ENCODE peak calls at places on chromosomes 11 and 22, in nine cellular contexts. One of them, this sample, is unnamed.

GRCh38 chr22:47837703-47838102 is 1075.3 kb downstream of the TBC1D22A start:
- DNase-seq in bronchial epithelial cell: peak; percentile 3
- DNase-seq in NCI-H460: peak; percentile 14
- DNase-seq in adrenal gland: no peak
- DNase-seq in NCI-H1436: peak; percentile 6
- DNase-seq in stimulated activated CD8-positive, alpha-beta memory T cell treated with anti-CD3 and anti-CD28 coated beads, Interleukin-15, amount 100 ng/mL, for 24 hours: no peak
- DNase-seq in occipital lobe: no peak
- DNase-seq in GM13976: no peak
- DNase-seq in ACHN: no peak
- DNase-seq in this sample: no peak

GRCh38 chr11:2928605-2929510 is at the start of gene PHLDA2:
- DNase-seq in NCI-H460: peak; percentile 28
- DNase-seq in GM13976: peak; percentile 77
- DNase-seq in ACHN: peak; percentile 55
- DNase-seq in occipital lobe: no peak
- DNase-seq in adrenal gland: peak; percentile 56
- DNase-seq in NCI-H1436: no peak
- DNase-seq in bronchial epithelial cell: peak; percentile 56
- DNase-seq in stimulated activated CD8-positive, alpha-beta memory T cell treated with anti-CD3 and anti-CD28 coated beads, Interleukin-15, amount 100 ng/mL, for 24 hours: no peak
- DNase-seq in this sample: peak; percentile 42

GRCh38 chr11:72962084-72962483 is 147.9 kb downstream of the ATG16L2 start:
- DNase-seq in NCI-H1436: no peak
- DNase-seq in NCI-H460: peak; percentile 61
- DNase-seq in bronchial epithelial cell: peak; percentile 26
- DNase-seq in stimulated activated CD8-positive, alpha-beta memory T cell treated with anti-CD3 and anti-CD28 coated beads, Interleukin-15, amount 100 ng/mL, for 24 hours: no peak
- DNase-seq in ACHN: no peak
- DNase-seq in occipital lobe: no peak
- DNase-seq in GM13976: no peak
- DNase-seq in adrenal gland: no peak
- DNase-seq in this sample: no peak

GRCh38 chr22:29258407-29259252 is 9.2 kb downstream of the RHBDD3 start:
- DNase-seq in bronchial epithelial cell: no peak
- DNase-seq in ACHN: no peak
- DNase-seq in adrenal gland: no peak
- DNase-seq in NCI-H460: no peak
- DNase-seq in occipital lobe: no peak
- DNase-seq in NCI-H1436: no peak
- DNase-seq in stimulated activated CD8-positive, alpha-beta memory T cell treated with anti-CD3 and anti-CD28 coated beads, Interleukin-15, amount 100 ng/mL, for 24 hours: no peak
- DNase-seq in GM13976: no peak
- DNase-seq in this sample: no peak

GRCh38 chr11:78022397-78023396 is at the start of gene KCTD14:
- DNase-seq in GM13976: no peak
- DNase-seq in bronchial epithelial cell: no peak
- DNase-seq in stimulated activated CD8-positive, alpha-beta memory T cell treated with anti-CD3 and anti-CD28 coated beads, Interleukin-15, amount 100 ng/mL, for 24 hours: no peak
- DNase-seq in adrenal gland: peak; percentile 77
- DNase-seq in occipital lobe: no peak
- DNase-seq in ACHN: peak; percentile 62
- DNase-seq in NCI-H460: no peak
- DNase-seq in NCI-H1436: peak; percentile 19
- DNase-seq in this sample: peak; percentile 43

GRCh38 chr11:68750197-68750987 is 928 bp downstream of the TESMIN start:
- DNase-seq in NCI-H460: no peak
- DNase-seq in occipital lobe: no peak
- DNase-seq in GM13976: peak; percentile 45
- DNase-seq in stimulated activated CD8-positive, alpha-beta memory T cell treated with anti-CD3 and anti-CD28 coated beads, Interleukin-15, amount 100 ng/mL, for 24 hours: no peak
- DNase-seq in bronchial epithelial cell: no peak
- DNase-seq in NCI-H1436: no peak
- DNase-seq in adrenal gland: no peak
- DNase-seq in ACHN: no peak
- DNase-seq in this sample: no peak

GRCh38 chr22:24559471-24559870 is 3.7 kb downstream of the SNRPD3 start:
- DNase-seq in GM13976: no peak
- DNase-seq in NCI-H1436: no peak
- DNase-seq in NCI-H460: no peak
- DNase-seq in bronchial epithelial cell: no peak
- DNase-seq in ACHN: no peak
- DNase-seq in stimulated activated CD8-positive, alpha-beta memory T cell treated with anti-CD3 and anti-CD28 coated beads, Interleukin-15, amount 100 ng/mL, for 24 hours: no peak
- DNase-seq in occipital lobe: no peak
- DNase-seq in adrenal gland: no peak
- DNase-seq in this sample: no peak

GRCh38 chr11:30889116-30889765 is 303.1 kb upstream of the MPPED2 start:
- DNase-seq in NCI-H1436: no peak
- DNase-seq in stimulated activated CD8-positive, alpha-beta memory T cell treated with anti-CD3 and anti-CD28 coated beads, Interleukin-15, amount 100 ng/mL, for 24 hours: no peak
- DNase-seq in occipital lobe: no peak
- DNase-seq in bronchial epithelial cell: peak; percentile 17
- DNase-seq in GM13976: no peak
- DNase-seq in NCI-H460: no peak
- DNase-seq in adrenal gland: no peak
- DNase-seq in ACHN: no peak
- DNase-seq in this sample: no peak

GRCh38 chr11:1471736-1472135 is 14.8 kb downstream of the MOB2 start:
- DNase-seq in adrenal gland: no peak
- DNase-seq in ACHN: no peak
- DNase-seq in NCI-H1436: no peak
- DNase-seq in stimulated activated CD8-positive, alpha-beta memory T cell treated with anti-CD3 and anti-CD28 coated beads, Interleukin-15, amount 100 ng/mL, for 24 hours: no peak
- DNase-seq in GM13976: no peak
- DNase-seq in NCI-H460: no peak
- DNase-seq in occipital lobe: no peak
- DNase-seq in bronchial epithelial cell: no peak
- DNase-seq in this sample: no peak

GRCh38 chr11:102004220-102004619 is 43.0 kb upstream of the CFAP300 start:
- DNase-seq in bronchial epithelial cell: no peak
- DNase-seq in occipital lobe: no peak
- DNase-seq in stimulated activated CD8-positive, alpha-beta memory T cell treated with anti-CD3 and anti-CD28 coated beads, Interleukin-15, amount 100 ng/mL, for 24 hours: no peak
- DNase-seq in NCI-H460: no peak
- DNase-seq in ACHN: no peak
- DNase-seq in GM13976: no peak
- DNase-seq in adrenal gland: no peak
- DNase-seq in NCI-H1436: no peak
- DNase-seq in this sample: no peak

GRCh38 chr11:118645066-118645715 is 34.3 kb downstream of the TREH start:
- DNase-seq in NCI-H1436: no peak
- DNase-seq in bronchial epithelial cell: no peak
- DNase-seq in ACHN: no peak
- DNase-seq in NCI-H460: no peak
- DNase-seq in stimulated activated CD8-positive, alpha-beta memory T cell treated with anti-CD3 and anti-CD28 coated beads, Interleukin-15, amount 100 ng/mL, for 24 hours: no peak
- DNase-seq in GM13976: no peak
- DNase-seq in adrenal gland: no peak
- DNase-seq in occipital lobe: no peak
- DNase-seq in this sample: no peak

GRCh38 chr22:31883989-31884388 is 60.3 kb upstream of the YWHAH start:
- DNase-seq in ACHN: no peak
- DNase-seq in NCI-H1436: no peak
- DNase-seq in adrenal gland: no peak
- DNase-seq in GM13976: no peak
- DNase-seq in NCI-H460: no peak
- DNase-seq in bronchial epithelial cell: no peak
- DNase-seq in stimulated activated CD8-positive, alpha-beta memory T cell treated with anti-CD3 and anti-CD28 coated beads, Interleukin-15, amount 100 ng/mL, for 24 hours: no peak
- DNase-seq in occipital lobe: no peak
- DNase-seq in this sample: no peak

GRCh38 chr11:61679301-61679700 is 890 bp upstream of the DAGLA start:
- DNase-seq in bronchial epithelial cell: no peak
- DNase-seq in ACHN: no peak
- DNase-seq in NCI-H1436: no peak
- DNase-seq in NCI-H460: no peak
- DNase-seq in stimulated activated CD8-positive, alpha-beta memory T cell treated with anti-CD3 and anti-CD28 coated beads, Interleukin-15, amount 100 ng/mL, for 24 hours: no peak
- DNase-seq in adrenal gland: no peak
- DNase-seq in GM13976: no peak
- DNase-seq in occipital lobe: no peak
- DNase-seq in this sample: peak; percentile 31

GRCh38 chr11:68402355-68403031 is 58.1 kb upstream of the PPP6R3 start:
- DNase-seq in occipital lobe: no peak
- DNase-seq in adrenal gland: no peak
- DNase-seq in GM13976: no peak
- DNase-seq in NCI-H460: no peak
- DNase-seq in stimulated activated CD8-positive, alpha-beta memory T cell treated with anti-CD3 and anti-CD28 coated beads, Interleukin-15, amount 100 ng/mL, for 24 hours: no peak
- DNase-seq in NCI-H1436: no peak
- DNase-seq in ACHN: no peak
- DNase-seq in bronchial epithelial cell: no peak
- DNase-seq in this sample: no peak

GRCh38 chr22:19853879-19854777 is 546 bp downstream of the GNB1L start:
- DNase-seq in occipital lobe: no peak
- DNase-seq in stimulated activated CD8-positive, alpha-beta memory T cell treated with anti-CD3 and anti-CD28 coated beads, Interleukin-15, amount 100 ng/mL, for 24 hours: no peak
- DNase-seq in NCI-H1436: no peak
- DNase-seq in bronchial epithelial cell: no peak
- DNase-seq in adrenal gland: no peak
- DNase-seq in GM13976: peak; percentile 52
- DNase-seq in ACHN: peak; percentile 5
- DNase-seq in NCI-H460: no peak
- DNase-seq in this sample: peak; percentile 33

GRCh38 chr11:93775289-93775688 is 8.8 kb upstream of the MED17 start:
- DNase-seq in occipital lobe: no peak
- DNase-seq in bronchial epithelial cell: peak; percentile 12
- DNase-seq in adrenal gland: no peak
- DNase-seq in NCI-H460: no peak
- DNase-seq in ACHN: peak; percentile 25
- DNase-seq in stimulated activated CD8-positive, alpha-beta memory T cell treated with anti-CD3 and anti-CD28 coated beads, Interleukin-15, amount 100 ng/mL, for 24 hours: no peak
- DNase-seq in NCI-H1436: no peak
- DNase-seq in GM13976: no peak
- DNase-seq in this sample: no peak

GRCh38 chr22:38437416-38437815 is 17.6 kb downstream of the KCNJ4 start:
- DNase-seq in occipital lobe: no peak
- DNase-seq in NCI-H1436: no peak
- DNase-seq in stimulated activated CD8-positive, alpha-beta memory T cell treated with anti-CD3 and anti-CD28 coated beads, Interleukin-15, amount 100 ng/mL, for 24 hours: no peak
- DNase-seq in ACHN: no peak
- DNase-seq in GM13976: no peak
- DNase-seq in NCI-H460: no peak
- DNase-seq in bronchial epithelial cell: peak; percentile 13
- DNase-seq in adrenal gland: peak; percentile 30
- DNase-seq in this sample: no peak

GRCh38 chr22:17264321-17265052 is 45.3 kb upstream of the ADA2 start:
- DNase-seq in ACHN: no peak
- DNase-seq in occipital lobe: no peak
- DNase-seq in NCI-H460: no peak
- DNase-seq in NCI-H1436: no peak
- DNase-seq in adrenal gland: no peak
- DNase-seq in bronchial epithelial cell: no peak
- DNase-seq in stimulated activated CD8-positive, alpha-beta memory T cell treated with anti-CD3 and anti-CD28 coated beads, Interleukin-15, amount 100 ng/mL, for 24 hours: no peak
- DNase-seq in GM13976: no peak
- DNase-seq in this sample: peak; percentile 26

This sample was measured in testis.